ENCODE peak calls at places on chromosomes 16 and 17, in five cellular contexts. One of them, this sample, is unnamed.

GRCh38 chr17:42474270-42474669 is 15.6 kb downstream of the ATP6V0A1 start:
- DNase-seq in RWPE1: no peak
- DNase-seq in kidney epithelial cell: no peak
- DNase-seq in CD4-positive, alpha-beta T cell: no peak
- DNase-seq in GM06990: no peak
- DNase-seq in this sample: no peak

GRCh38 chr16:9525037-9525436 is 433.6 kb downstream of the HAPSTR1 start:
- DNase-seq in RWPE1: no peak
- DNase-seq in kidney epithelial cell: no peak
- DNase-seq in CD4-positive, alpha-beta T cell: no peak
- DNase-seq in GM06990: no peak
- DNase-seq in this sample: no peak

GRCh38 chr16:71293921-71294320 is 4.7 kb upstream of the CMTR2 start:
- DNase-seq in RWPE1: no peak
- DNase-seq in kidney epithelial cell: no peak
- DNase-seq in CD4-positive, alpha-beta T cell: no peak
- DNase-seq in GM06990: no peak
- DNase-seq in this sample: no peak

GRCh38 chr16:67157106-67157748 is 2.5 kb downstream of the TRADD start:
- DNase-seq in RWPE1: no peak
- DNase-seq in kidney epithelial cell: no peak
- DNase-seq in CD4-positive, alpha-beta T cell: no peak
- DNase-seq in GM06990: no peak
- DNase-seq in this sample: no peak

GRCh38 chr17:40121191-40121885 is 433 bp upstream of the MSL1 start:
- DNase-seq in RWPE1: peak; percentile 30
- DNase-seq in kidney epithelial cell: no peak
- DNase-seq in CD4-positive, alpha-beta T cell: no peak
- DNase-seq in GM06990: peak; percentile 50
- DNase-seq in this sample: no peak

GRCh38 chr16:15811778-15812750 is 44.8 kb downstream of the MYH11 start:
- DNase-seq in RWPE1: peak; percentile 54
- DNase-seq in kidney epithelial cell: peak; percentile 38
- DNase-seq in CD4-positive, alpha-beta T cell: no peak
- DNase-seq in GM06990: no peak
- DNase-seq in this sample: no peak

GRCh38 chr16:80294172-80294571 is 246.6 kb upstream of the DYNLRB2 start:
- DNase-seq in RWPE1: no peak
- DNase-seq in kidney epithelial cell: no peak
- DNase-seq in CD4-positive, alpha-beta T cell: no peak
- DNase-seq in GM06990: no peak
- DNase-seq in this sample: no peak

GRCh38 chr17:44464037-44464436 is 39.2 kb downstream of the GPATCH8 start:
- DNase-seq in RWPE1: no peak
- DNase-seq in kidney epithelial cell: no peak
- DNase-seq in CD4-positive, alpha-beta T cell: no peak
- DNase-seq in GM06990: no peak
- DNase-seq in this sample: no peak

GRCh38 chr17:81129289-81129688 is 36.0 kb upstream of the PVALEF start:
- DNase-seq in RWPE1: no peak
- DNase-seq in kidney epithelial cell: no peak
- DNase-seq in CD4-positive, alpha-beta T cell: no peak
- DNase-seq in GM06990: no peak
- DNase-seq in this sample: no peak
- TF ChIP-seq CTCF in RWPE1: no peak
- TF ChIP-seq CTCF in kidney epithelial cell: peak; percentile 21
- TF ChIP-seq CTCF in CD4-positive, alpha-beta T cell: no peak
- TF ChIP-seq CTCF in GM06990: no peak
- TF ChIP-seq CTCF in this sample: no peak

GRCh38 chr17:67689534-67690177 is 28.1 kb upstream of the NOL11 start:
- DNase-seq in RWPE1: peak; percentile 56
- DNase-seq in kidney epithelial cell: peak; percentile 35
- DNase-seq in CD4-positive, alpha-beta T cell: peak; percentile 25
- DNase-seq in GM06990: peak; percentile 35
- DNase-seq in this sample: peak; percentile 39
- TF ChIP-seq CTCF in RWPE1: peak; percentile 88
- TF ChIP-seq CTCF in kidney epithelial cell: peak; percentile 64
- TF ChIP-seq CTCF in CD4-positive, alpha-beta T cell: peak; percentile 84
- TF ChIP-seq CTCF in GM06990: peak; percentile 73
- TF ChIP-seq CTCF in this sample: peak; percentile 93

DNA sequence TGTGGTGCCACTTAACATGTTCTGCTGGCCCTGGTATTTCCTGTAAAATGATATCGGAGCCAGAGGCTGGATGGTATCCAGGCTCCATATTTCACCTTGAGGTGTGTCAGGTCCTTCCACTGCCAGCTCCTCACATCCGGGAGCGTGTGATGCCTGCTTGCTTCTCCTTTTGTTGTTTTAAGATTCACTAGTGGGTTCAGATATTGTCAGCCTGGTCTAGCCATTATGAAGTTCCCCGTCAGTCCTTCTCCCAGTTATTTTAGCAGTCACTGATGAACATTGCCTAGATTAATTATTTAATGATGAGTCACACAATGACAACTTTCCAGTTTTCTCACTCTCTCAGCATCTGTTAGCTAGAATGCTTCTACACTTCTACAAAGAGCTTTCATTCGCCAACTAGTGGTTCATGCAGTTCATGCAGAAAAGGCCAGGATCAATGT is 11.3 kb downstream of the DNAAF1 start:
- DNase-seq in RWPE1: no peak
- DNase-seq in kidney epithelial cell: peak; percentile 45
- DNase-seq in CD4-positive, alpha-beta T cell: no peak
- DNase-seq in GM06990: no peak
- DNase-seq in this sample: no peak
- TF ChIP-seq CTCF in RWPE1: no peak
- TF ChIP-seq CTCF in kidney epithelial cell: peak; percentile 31
- TF ChIP-seq CTCF in CD4-positive, alpha-beta T cell: no peak
- TF ChIP-seq CTCF in GM06990: peak; percentile 17
- TF ChIP-seq CTCF in this sample: no peak

GRCh38 chr16:77406680-77407079 is 28.2 kb downstream of the ADAMTS18 start:
- DNase-seq in RWPE1: no peak
- DNase-seq in kidney epithelial cell: no peak
- DNase-seq in CD4-positive, alpha-beta T cell: no peak
- DNase-seq in GM06990: no peak
- DNase-seq in this sample: no peak
- TF ChIP-seq CTCF in RWPE1: no peak
- TF ChIP-seq CTCF in kidney epithelial cell: no peak
- TF ChIP-seq CTCF in CD4-positive, alpha-beta T cell: no peak
- TF ChIP-seq CTCF in GM06990: peak; percentile 11
- TF ChIP-seq CTCF in this sample: no peak